ENCODE peak calls at places on chromosome 3, in five cellular contexts. Q is A673, N is PC-3, X is thoracic aorta, R is sigmoid colon. W is an unnamed sample.
A peak's percentile ranks its signal among the peaks of the same experiment; 100 is the strongest.

GRCh38 chr3:84680700-84681099 is 278.1 kb upstream of the CADM2 start:
- DNase-seq in Q (peak; percentile 1), X (no peak), N (no peak), R (no peak), W (no peak)

GRCh38 chr3:50316657-50317242 is 5.8 kb downstream of the HYAL2 start:
- DNase-seq in N (peak; percentile 98), R (no peak), Q (no peak), X (no peak), W (no peak)

GRCh38 chr3:38131621-38132369 is 5.1 kb downstream of the ACAA1 start:
- DNase-seq in Q (peak; percentile 22), N (no peak), X (no peak), R (no peak), W (no peak)

GRCh38 chr3:55481067-55481917 is 5.8 kb downstream of the WNT5A start:
- DNase-seq in N (peak; percentile 33), Q (peak; percentile 42), R (no peak), X (no peak), W (no peak)

GRCh38 chr3:11096266-11097135 is 57.8 kb upstream of the HRH1 start:
- DNase-seq in N (peak; percentile 91), X (peak; percentile 61), Q (peak; percentile 97), R (peak; percentile 91), W (peak; percentile 61)

GRCh38 chr3:117537949-117538348 is 828.4 kb downstream of the TUSC7 start:
- DNase-seq in Q (no peak), X (no peak), R (no peak), N (peak; percentile 42), W (no peak)

GRCh38 chr3:148881286-148881685 is 16.2 kb downstream of the CPA3 start:
- DNase-seq in Q (no peak), N (no peak), R (no peak), X (no peak), W (no peak)

GRCh38 chr3:193874997-193875593 is 260.9 kb upstream of the HES1 start:
- DNase-seq in R (no peak), X (no peak), N (no peak), Q (no peak), W (no peak)

GRCh38 chr3:46876313-46877300 is 914 bp upstream of the PTH1R start:
- DNase-seq in R (no peak), N (no peak), X (no peak), Q (no peak), W (no peak)

GRCh38 chr3:194906229-194906629 is 220.5 kb downstream of the FAM43A start:
- DNase-seq in R (no peak), X (no peak), N (peak; percentile 82), Q (no peak), W (no peak)

GRCh38 chr3:98545940-98546339 is 14.2 kb downstream of the GPR15 start:
- DNase-seq in N (no peak), R (no peak), Q (no peak), X (no peak), W (no peak)

GRCh38 chr3:17142516-17142915 is 257.8 kb downstream of the PLCL2 start:
- DNase-seq in X (no peak), R (no peak), N (no peak), Q (no peak), W (no peak)

GRCh38 chr3:28053759-28054158 is 187.7 kb upstream of the CMC1 start:
- DNase-seq in R (no peak), X (no peak), Q (no peak), N (peak; percentile 93), W (no peak)

GRCh38 chr3:45078910-45079522 is 52.9 kb downstream of the CLEC3B start:
- DNase-seq in X (no peak), Q (no peak), N (peak; percentile 55), R (no peak), W (no peak)

GRCh38 chr3:148459931-148460513 is 237.7 kb upstream of the AGTR1 start:
- DNase-seq in R (no peak), X (no peak), N (peak; percentile 16), Q (peak; percentile 16), W (no peak)

GRCh38 chr3:107235193-107235922 is 141.9 kb upstream of the CCDC54 start:
- DNase-seq in Q (peak; percentile 55), R (no peak), X (no peak), N (no peak), W (no peak)

GRCh38 chr3:169551646-169552045 is 111.9 kb downstream of the MECOM start:
- DNase-seq in R (no peak), Q (no peak), X (no peak), N (no peak), W (no peak)

GRCh38 chr3:72694398-72694797 is 153.8 kb downstream of the SHQ1 start:
- DNase-seq in R (no peak), Q (no peak), X (no peak), N (no peak), W (no peak)

GRCh38 chr3:16369885-16370284 is 104.9 kb downstream of the OXNAD1 start:
- DNase-seq in N (no peak), Q (no peak), X (no peak), R (no peak), W (no peak)

GRCh38 chr3:44469914-44470313 is 7.6 kb downstream of the ZNF445 start:
- DNase-seq in N (no peak), R (no peak), X (no peak), Q (no peak), W (no peak)

GRCh38 chr3:63351159-63352007 is 73.3 kb downstream of the SYNPR start:
- DNase-seq in X (no peak), N (peak; percentile 77), R (no peak), Q (peak; percentile 63), W (no peak)

GRCh38 chr3:69439683-69440270 is 53.9 kb upstream of the FRMD4B start:
- DNase-seq in R (no peak), N (peak; percentile 26), X (no peak), Q (no peak), W (peak; percentile 13)

DNA sequence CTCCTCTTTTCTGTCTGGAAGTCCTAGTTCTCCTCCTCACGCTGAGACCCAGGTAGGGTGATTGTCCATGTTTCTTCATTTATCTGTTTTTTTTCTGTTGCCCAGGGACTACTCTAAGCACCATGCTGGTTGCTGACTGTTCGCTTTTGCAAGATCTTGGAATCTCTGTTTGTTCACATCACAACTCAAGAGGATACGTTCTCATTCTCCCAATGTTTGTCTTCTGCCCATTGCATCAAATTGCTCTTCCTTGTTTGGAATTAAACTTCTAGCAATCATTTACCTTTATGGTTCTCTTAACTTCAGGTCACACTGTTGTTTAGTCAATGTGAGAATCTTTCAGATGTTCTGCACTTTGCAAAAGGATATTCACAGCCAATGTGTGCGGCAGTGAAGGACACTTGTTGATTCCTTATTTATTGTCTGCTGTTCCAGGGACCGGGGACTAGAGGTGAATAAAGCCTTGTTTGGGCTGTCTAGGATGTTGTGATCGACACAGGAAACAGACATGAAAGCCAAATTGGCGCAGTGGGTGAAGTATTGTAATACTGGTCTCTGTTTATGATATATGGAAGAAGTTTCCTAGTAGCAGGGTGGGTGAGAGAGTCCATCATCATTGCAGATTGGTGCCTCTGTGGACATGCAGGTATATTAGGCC is 24.5 kb downstream of the LPP start:
- DNase-seq in R (no peak), Q (no peak), X (no peak), N (no peak), W (no peak)
- H3K4me1 ChIP-seq in R (peaks cover 89% of the 10 kb centered on the region), Q (peaks cover 3% of the 10 kb centered on the region), X (peaks cover 91% of the 10 kb centered on the region), N (peaks cover 14% of the 10 kb centered on the region), W (peaks cover 23% of the 10 kb centered on the region)

GRCh38 chr3:71542548-71543370 is 40.8 kb downstream of the FOXP1 start:
- DNase-seq in R (peak; percentile 96), X (peak; percentile 67), Q (peak; percentile 80), N (peak; percentile 60), W (peak; percentile 75)
- H3K4me3 ChIP-seq in R (no peak overlapping the region), X (peak overlapping the region; percentile 70), Q (peak overlapping the region; percentile 26), N (no peak overlapping the region), W (peak overlapping the region; percentile 18)

GRCh38 chr3:185254799-185255198 is 950 bp upstream of the EHHADH start:
- DNase-seq in N (no peak), Q (no peak), X (no peak), R (no peak), W (no peak)

GRCh38 chr3:185250247-185250646 is 3.6 kb downstream of the EHHADH start:
- DNase-seq in R (no peak), X (no peak), N (no peak), Q (no peak), W (no peak)

GRCh38 chr3:185253645-185254410 is at the start of gene EHHADH:
- DNase-seq in R (peak; percentile 80), X (no peak), Q (peak; percentile 78), N (peak; percentile 83), W (peak; percentile 78)

GRCh38 chr3:185250653-185251052 is 3.2 kb downstream of the EHHADH start:
- DNase-seq in X (no peak), N (no peak), Q (no peak), R (no peak), W (no peak)
- H3K9me3 ChIP-seq in X (no peaks in the 10 kb centered on the region), N (no peaks in the 10 kb centered on the region), Q (no peaks in the 10 kb centered on the region), R (no peaks in the 10 kb centered on the region), W (no peaks in the 10 kb centered on the region)

DNA sequence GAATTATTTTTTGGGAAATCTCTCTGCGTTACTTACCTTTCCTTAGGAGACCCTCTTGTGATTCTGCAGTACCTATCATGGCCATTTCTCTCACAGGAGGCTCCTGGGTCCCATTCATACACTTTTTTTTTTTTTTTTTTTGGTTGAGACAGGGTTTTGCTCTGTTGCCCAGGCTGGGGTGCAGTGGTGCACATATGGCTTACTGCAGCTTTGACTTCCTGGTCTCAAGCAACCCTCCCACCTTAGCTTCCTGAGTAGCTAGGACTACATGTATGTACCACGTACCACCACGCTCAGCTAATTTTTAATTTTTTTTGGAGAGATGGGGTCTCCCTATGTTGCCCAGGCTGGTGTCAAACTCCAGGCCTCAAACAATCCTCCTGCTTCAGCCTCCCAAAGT is 36.1 kb downstream of the TRAK1 start:
- DNase-seq in R (no peak), N (no peak), X (no peak), Q (no peak), W (no peak)
- H3K4me1 ChIP-seq in R (peaks cover 14% of the 10 kb centered on the region), N (peaks cover 46% of the 10 kb centered on the region), X (no peaks in the 10 kb centered on the region), Q (peaks cover 15% of the 10 kb centered on the region), W (peaks cover 11% of the 10 kb centered on the region)

GRCh38 chr3:137769321-137770065 is 5.4 kb downstream of the SOX14 start:
- DNase-seq in Q (no peak), R (no peak), N (no peak), X (no peak), W (no peak)

GRCh38 chr3:137766069-137766960 is 2.2 kb downstream of the SOX14 start:
- DNase-seq in N (no peak), Q (no peak), X (no peak), R (no peak), W (no peak)

GRCh38 chr3:137768361-137769320 is 4.5 kb downstream of the SOX14 start:
- DNase-seq in X (no peak), N (no peak), R (no peak), Q (no peak), W (no peak)

GRCh38 chr3:137767146-137768020 is 3.3 kb downstream of the SOX14 start:
- DNase-seq in Q (no peak), R (no peak), N (no peak), X (no peak), W (no peak)

GRCh38 chr3:137768021-137768360 is 3.9 kb downstream of the SOX14 start:
- DNase-seq in N (no peak), Q (no peak), R (no peak), X (no peak), W (no peak)
- H3K4me3 ChIP-seq in N (peak overlapping the region; percentile 27), Q (no peak overlapping the region), R (no peak overlapping the region), X (peak overlapping the region; percentile 69), W (peak overlapping the region; percentile 28)

GRCh38 chr3:150998996-150999395 is 26.5 kb upstream of the CLRN1 start:
- DNase-seq in R (no peak), Q (no peak), X (no peak), N (no peak), W (no peak)

GRCh38 chr3:150995510-150995909 is 23.0 kb upstream of the CLRN1 start:
- DNase-seq in N (no peak), X (no peak), R (no peak), Q (no peak), W (no peak)
- H3K9me3 ChIP-seq in N (no peaks in the 10 kb centered on the region), X (peaks cover 3% of the 10 kb centered on the region), R (no peaks in the 10 kb centered on the region), Q (no peaks in the 10 kb centered on the region), W (no peaks in the 10 kb centered on the region)

W was measured in heart right ventricle.